ENCODE peak calls at places on chromosomes 3 and 15, in four cellular contexts. M, L, Z and V are unnamed samples.

GRCh38 chr15:36579792-36580431 is 486 bp downstream of the CDIN1 start:
- ATAC-seq in M (peak; percentile 65), L (peak; percentile 31), Z (peak; percentile 36), V (peak; percentile 52)

GRCh38 chr3:145013931-145014330 is 1042.3 kb downstream of the DIPK2A start:
- ATAC-seq in M (no peak), L (no peak), Z (no peak), V (no peak)

GRCh38 chr15:45457215-45457614 is 65.3 kb downstream of the SLC30A4 start:
- ATAC-seq in M (no peak), L (no peak), Z (no peak), V (no peak)

GRCh38 chr3:75768303-75769017 is 16.9 kb downstream of the ZNF717 start:
- ATAC-seq in M (no peak), L (no peak), Z (no peak), V (no peak)

GRCh38 chr15:44726568-44727461 is 9.5 kb upstream of the TRIM69 start:
- ATAC-seq in M (peak; percentile 72), L (peak; percentile 55), Z (peak; percentile 33), V (peak; percentile 32)

GRCh38 chr15:67819636-67820035 is 5.7 kb upstream of the SKOR1 start:
- ATAC-seq in M (no peak), L (no peak), Z (no peak), V (no peak)

GRCh38 chr3:163622384-163622783 is 1455.9 kb downstream of the SI start:
- ATAC-seq in M (peak; percentile 90), L (no peak), Z (no peak), V (no peak)

GRCh38 chr3:140859592-140860336 is 81.9 kb upstream of the SLC25A36 start:
- ATAC-seq in M (no peak), L (no peak), Z (no peak), V (no peak)

GRCh38 chr3:54131026-54131605 is 8.8 kb downstream of the CACNA2D3 start:
- ATAC-seq in M (no peak), L (no peak), Z (peak; percentile 39), V (no peak)

GRCh38 chr3:47010050-47010712 is 30.7 kb downstream of the NBEAL2 start:
- ATAC-seq in M (no peak), L (no peak), Z (peak; percentile 5), V (no peak)

GRCh38 chr3:5274116-5274515 is 86.6 kb downstream of the EDEM1 start:
- ATAC-seq in M (no peak), L (no peak), Z (no peak), V (no peak)

GRCh38 chr3:30604566-30604965 is 1.8 kb upstream of the TGFBR2 start:
- ATAC-seq in M (no peak), L (no peak), Z (no peak), V (no peak)

GRCh38 chr3:29711255-29711771 is 430.4 kb downstream of the RBMS3 start:
- ATAC-seq in M (no peak), L (no peak), Z (peak; percentile 71), V (peak; percentile 73)

GRCh38 chr3:143974181-143974876 is 2.7 kb downstream of the DIPK2A start:
- ATAC-seq in M (no peak), L (no peak), Z (no peak), V (no peak)

GRCh38 chr3:143974877-143975238 is 3.2 kb downstream of the DIPK2A start:
- ATAC-seq in M (no peak), L (no peak), Z (no peak), V (no peak)

GRCh38 chr3:143972155-143972494 is 502 bp downstream of the DIPK2A start:
- ATAC-seq in M (peak; percentile 9), L (peak; percentile 6), Z (peak; percentile 13), V (peak; percentile 11)

GRCh38 chr3:143972495-143973351 is 1.1 kb downstream of the DIPK2A start:
- ATAC-seq in M (peak; percentile 57), L (peak; percentile 18), Z (peak; percentile 50), V (peak; percentile 22)

DNA sequence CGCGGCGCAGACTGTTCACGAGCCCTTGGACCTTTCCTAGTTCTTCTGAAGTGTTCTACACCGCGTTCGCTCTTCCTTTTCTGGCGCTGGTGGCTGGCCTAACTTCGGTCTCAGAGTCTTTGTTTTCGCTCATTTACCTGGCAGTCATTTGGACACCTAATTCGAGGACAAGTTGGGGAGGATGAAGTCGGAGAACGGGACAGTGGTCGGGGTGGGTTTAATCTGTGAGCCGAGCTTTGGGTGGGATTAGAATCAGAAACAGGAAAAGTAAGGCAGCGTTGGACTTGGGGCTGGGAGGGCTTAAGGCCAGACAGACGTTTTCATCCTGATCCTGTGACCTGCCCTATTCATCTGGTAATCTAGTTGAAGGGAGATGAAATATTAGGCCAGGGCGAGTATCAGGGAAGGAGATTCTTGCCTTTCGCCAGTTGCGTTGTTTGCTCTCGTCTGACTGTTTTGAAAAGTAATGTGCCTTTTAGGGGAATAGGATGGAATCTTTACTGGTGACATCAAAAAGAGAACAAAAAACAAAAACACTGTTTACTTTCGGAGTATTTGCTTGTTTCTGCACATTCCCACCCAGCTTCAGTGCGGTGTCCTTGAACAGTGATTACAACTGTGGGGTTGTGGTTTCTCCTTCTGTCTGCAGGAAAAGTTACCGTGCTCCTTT is 1.9 kb downstream of the DIPK2A start:
- ATAC-seq in M (peak; percentile 4), L (no peak), Z (no peak), V (no peak)
- TF ChIP-seq POLR2A in M (no peak), L (no peak), Z (no peak), V (no peak)

DNA sequence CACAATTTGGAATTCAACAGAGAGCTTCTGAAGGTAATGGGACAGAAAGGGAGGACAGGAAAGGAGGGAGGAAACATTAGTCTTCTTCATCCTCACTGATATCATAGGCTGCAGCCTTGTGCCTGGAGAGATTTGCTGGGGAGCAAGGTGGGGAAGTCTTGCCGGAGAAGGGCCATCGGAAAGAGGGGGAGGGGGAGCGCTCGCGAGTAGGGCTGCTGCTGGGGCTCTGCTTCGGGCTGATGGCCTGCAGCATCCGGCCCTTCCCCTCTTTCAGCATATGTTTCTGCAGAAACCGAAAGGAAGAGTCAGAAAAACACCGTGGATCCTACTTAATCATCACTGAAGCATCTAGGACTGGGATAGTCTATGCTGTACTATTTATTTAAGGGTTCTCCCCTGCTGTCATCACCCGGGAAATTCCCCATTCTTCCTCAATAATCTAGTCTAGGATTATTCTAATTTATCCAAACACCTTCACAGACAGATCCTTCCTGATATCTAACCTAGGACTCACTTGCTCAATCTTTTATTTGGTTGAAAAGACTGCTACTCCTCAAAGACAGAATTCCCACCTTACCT is 22.4 kb downstream of the SLC51A start:
- ATAC-seq in M (no peak), L (peak; percentile 86), Z (no peak), V (no peak)
- H3K27ac ChIP-seq in M (no peak overlapping the region), L (no peak overlapping the region), Z (no peak overlapping the region), V (no peak overlapping the region)

DNA sequence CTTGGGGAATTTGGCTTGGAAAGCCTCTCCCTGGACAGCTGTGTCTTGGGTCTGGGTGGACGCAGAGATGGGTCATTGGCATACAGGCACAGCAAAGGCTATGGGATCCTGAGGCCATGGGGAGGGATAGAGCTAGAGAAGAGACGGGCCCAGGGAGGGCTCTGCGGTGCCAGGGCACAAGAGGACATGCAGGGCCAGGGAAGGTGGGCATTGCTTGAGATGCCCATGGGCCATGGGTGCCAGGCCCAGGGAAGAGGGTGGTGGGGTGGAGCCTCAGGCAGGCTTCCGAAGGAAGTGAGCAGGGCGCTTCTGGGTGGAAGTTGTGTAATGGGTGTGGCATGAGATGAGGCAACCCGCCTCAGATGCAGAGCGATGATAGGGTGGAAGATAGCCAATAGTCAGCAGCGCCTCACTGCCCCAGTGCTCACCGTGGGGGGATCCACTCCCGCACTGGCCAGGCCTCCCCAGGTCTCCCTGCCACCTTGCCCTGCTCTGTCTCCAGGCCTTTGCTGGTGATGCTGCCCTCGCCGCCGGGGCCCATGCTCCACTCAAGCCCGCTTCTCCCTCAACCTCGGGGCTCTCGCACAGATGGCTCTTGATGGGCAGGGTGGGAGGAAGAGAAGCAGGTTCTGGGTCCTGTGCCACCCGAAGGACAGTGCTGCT is 51.4 kb downstream of the DNAJB8 start:
- ATAC-seq in M (peak; percentile 47), L (no peak), Z (no peak), V (no peak)
- TF ChIP-seq POLR2A in M (peak; percentile 72), L (no peak), Z (no peak), V (no peak)

GRCh38 chr15:61681676-61682075 is 378.6 kb downstream of the VPS13C start:
- ATAC-seq in M (no peak), L (no peak), Z (no peak), V (no peak)
- H3K27ac ChIP-seq in M (no peak overlapping the region), L (no peak overlapping the region), Z (no peak overlapping the region), V (no peak overlapping the region)

GRCh38 chr15:100716456-100717085 is 114.2 kb downstream of the ASB7 start:
- ATAC-seq in M (no peak), L (no peak), Z (no peak), V (no peak)

GRCh38 chr15:100717596-100717995 is 115.2 kb downstream of the ASB7 start:
- ATAC-seq in M (no peak), L (no peak), Z (no peak), V (no peak)

GRCh38 chr15:100714749-100715342 is 112.5 kb downstream of the ASB7 start:
- ATAC-seq in M (no peak), L (no peak), Z (no peak), V (no peak)

GRCh38 chr15:100714034-100714748 is 111.8 kb downstream of the ASB7 start:
- ATAC-seq in M (no peak), L (no peak), Z (no peak), V (no peak)

GRCh38 chr15:100715571-100716455 is 113.4 kb downstream of the ASB7 start:
- ATAC-seq in M (no peak), L (no peak), Z (peak; percentile 27), V (no peak)
- TF ChIP-seq POLR2A in M (no peak), L (no peak), Z (no peak), V (no peak)

GRCh38 chr3:178085817-178086123 is 450.5 kb upstream of the KCNMB2 start:
- ATAC-seq in M (no peak), L (no peak), Z (no peak), V (no peak)

GRCh38 chr3:178087376-178087775 is 448.9 kb upstream of the KCNMB2 start:
- ATAC-seq in M (no peak), L (no peak), Z (no peak), V (no peak)

GRCh38 chr3:178084938-178085816 is 451.1 kb upstream of the KCNMB2 start:
- ATAC-seq in M (no peak), L (peak; percentile 93), Z (peak; percentile 96), V (peak; percentile 86)

GRCh38 chr3:178083906-178084823 is 452.1 kb upstream of the KCNMB2 start:
- ATAC-seq in M (peak; percentile 79), L (peak; percentile 27), Z (peak; percentile 49), V (no peak)

DNA sequence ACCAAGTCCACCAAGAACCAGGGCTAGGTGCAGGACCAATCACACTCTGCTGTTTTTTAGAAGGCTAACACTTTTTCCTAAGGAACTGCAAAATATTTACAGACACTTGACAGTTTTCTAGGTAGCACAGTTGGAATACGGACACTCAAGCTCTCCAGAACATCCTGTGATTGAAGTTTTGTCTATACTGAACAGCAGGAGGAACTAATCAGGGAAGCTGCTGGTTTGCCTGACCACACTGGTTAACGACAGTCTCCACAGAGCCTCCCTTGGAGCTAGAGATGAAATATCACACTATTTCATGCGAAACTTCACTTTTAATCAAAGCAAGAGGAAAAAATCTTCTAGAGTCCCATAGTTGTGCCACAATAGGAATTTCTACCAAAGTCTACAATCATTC is 449.8 kb upstream of the KCNMB2 start:
- ATAC-seq in M (no peak), L (no peak), Z (no peak), V (no peak)
- H3K27ac ChIP-seq in M (no peak overlapping the region), L (no peak overlapping the region), Z (no peak overlapping the region), V (peak overlapping the region; percentile 76)